ENCODE peak calls at places on chromosomes 2 and 18, in ten cellular contexts. One of them, this sample, is unnamed.

GRCh38 chr2:204948822-204949221 is 403.5 kb downstream of the PARD3B start:
- DNase-seq in A549: no peak
- DNase-seq in upper lobe of left lung: no peak
- DNase-seq in body of pancreas: no peak
- DNase-seq in ovary: no peak
- DNase-seq in endothelial cell of umbilical vein: no peak
- DNase-seq in HepG2: no peak
- DNase-seq in H1: no peak
- DNase-seq in gastrocnemius medialis: no peak
- DNase-seq in right lobe of liver: no peak
- DNase-seq in this sample: no peak

GRCh38 chr2:161570424-161571050 is 53.7 kb upstream of the SLC4A10 start:
- DNase-seq in A549: no peak
- DNase-seq in upper lobe of left lung: no peak
- DNase-seq in body of pancreas: no peak
- DNase-seq in ovary: no peak
- DNase-seq in endothelial cell of umbilical vein: no peak
- DNase-seq in HepG2: peak
- DNase-seq in H1: no peak
- DNase-seq in gastrocnemius medialis: no peak
- DNase-seq in right lobe of liver: no peak
- DNase-seq in this sample: no peak

GRCh38 chr2:236656166-236656565 is 86.5 kb downstream of the ACKR3 start:
- DNase-seq in A549: no peak
- DNase-seq in upper lobe of left lung: no peak
- DNase-seq in body of pancreas: no peak
- DNase-seq in ovary: no peak
- DNase-seq in endothelial cell of umbilical vein: no peak
- DNase-seq in HepG2: no peak
- DNase-seq in H1: peak
- DNase-seq in gastrocnemius medialis: no peak
- DNase-seq in right lobe of liver: no peak
- DNase-seq in this sample: no peak

GRCh38 chr2:120820885-120821279 is 85.2 kb downstream of the GLI2 start:
- DNase-seq in A549: no peak
- DNase-seq in upper lobe of left lung: no peak
- DNase-seq in body of pancreas: no peak
- DNase-seq in ovary: peak
- DNase-seq in endothelial cell of umbilical vein: no peak
- DNase-seq in HepG2: no peak
- DNase-seq in H1: no peak
- DNase-seq in gastrocnemius medialis: no peak
- DNase-seq in right lobe of liver: no peak
- DNase-seq in this sample: no peak

GRCh38 chr2:239695106-239695727 is 294.4 kb upstream of the HDAC4 start:
- DNase-seq in A549: no peak
- DNase-seq in upper lobe of left lung: no peak
- DNase-seq in body of pancreas: no peak
- DNase-seq in ovary: no peak
- DNase-seq in endothelial cell of umbilical vein: no peak
- DNase-seq in HepG2: no peak
- DNase-seq in H1: no peak
- DNase-seq in gastrocnemius medialis: no peak
- DNase-seq in right lobe of liver: no peak
- DNase-seq in this sample: no peak

GRCh38 chr18:22439447-22439846 is 21.7 kb upstream of the CTAGE1 start:
- DNase-seq in A549: no peak
- DNase-seq in upper lobe of left lung: no peak
- DNase-seq in body of pancreas: no peak
- DNase-seq in ovary: no peak
- DNase-seq in endothelial cell of umbilical vein: no peak
- DNase-seq in HepG2: no peak
- DNase-seq in H1: no peak
- DNase-seq in gastrocnemius medialis: no peak
- DNase-seq in right lobe of liver: no peak
- DNase-seq in this sample: no peak

GRCh38 chr2:239225921-239226561 is 174.8 kb downstream of the HDAC4 start:
- DNase-seq in A549: no peak
- DNase-seq in upper lobe of left lung: no peak
- DNase-seq in body of pancreas: no peak
- DNase-seq in ovary: no peak
- DNase-seq in endothelial cell of umbilical vein: no peak
- DNase-seq in HepG2: no peak
- DNase-seq in H1: no peak
- DNase-seq in gastrocnemius medialis: no peak
- DNase-seq in right lobe of liver: no peak
- DNase-seq in this sample: no peak

GRCh38 chr2:230661072-230661957 is 51.3 kb upstream of the CAB39 start:
- DNase-seq in A549: no peak
- DNase-seq in upper lobe of left lung: no peak
- DNase-seq in body of pancreas: no peak
- DNase-seq in ovary: no peak
- DNase-seq in endothelial cell of umbilical vein: no peak
- DNase-seq in HepG2: no peak
- DNase-seq in H1: no peak
- DNase-seq in gastrocnemius medialis: no peak
- DNase-seq in right lobe of liver: no peak
- DNase-seq in this sample: no peak

GRCh38 chr2:196105956-196106355 is 37.3 kb upstream of the DNAH7 start:
- DNase-seq in A549: no peak
- DNase-seq in upper lobe of left lung: no peak
- DNase-seq in body of pancreas: no peak
- DNase-seq in ovary: no peak
- DNase-seq in endothelial cell of umbilical vein: peak
- DNase-seq in HepG2: no peak
- DNase-seq in H1: no peak
- DNase-seq in gastrocnemius medialis: no peak
- DNase-seq in right lobe of liver: no peak
- DNase-seq in this sample: no peak

GRCh38 chr18:50560681-50561629 is 1.1 kb downstream of the MAPK4 start:
- DNase-seq in A549: no peak
- DNase-seq in upper lobe of left lung: peak
- DNase-seq in body of pancreas: peak
- DNase-seq in ovary: no peak
- DNase-seq in endothelial cell of umbilical vein: no peak
- DNase-seq in HepG2: no peak
- DNase-seq in H1: peak
- DNase-seq in gastrocnemius medialis: peak
- DNase-seq in right lobe of liver: peak
- DNase-seq in this sample: no peak

GRCh38 chr18:37674570-37674969 is 109.0 kb upstream of the CELF4 start:
- DNase-seq in A549: no peak
- DNase-seq in upper lobe of left lung: no peak
- DNase-seq in body of pancreas: no peak
- DNase-seq in ovary: no peak
- DNase-seq in endothelial cell of umbilical vein: no peak
- DNase-seq in HepG2: no peak
- DNase-seq in H1: no peak
- DNase-seq in gastrocnemius medialis: no peak
- DNase-seq in right lobe of liver: no peak
- DNase-seq in this sample: no peak

GRCh38 chr18:59884331-59884730 is 15.5 kb upstream of the PMAIP1 start:
- DNase-seq in A549: no peak
- DNase-seq in upper lobe of left lung: no peak
- DNase-seq in body of pancreas: no peak
- DNase-seq in ovary: no peak
- DNase-seq in endothelial cell of umbilical vein: no peak
- DNase-seq in HepG2: no peak
- DNase-seq in H1: no peak
- DNase-seq in gastrocnemius medialis: no peak
- DNase-seq in right lobe of liver: no peak
- DNase-seq in this sample: no peak

GRCh38 chr18:59881728-59882685 is 17.8 kb upstream of the PMAIP1 start:
- DNase-seq in A549: no peak
- DNase-seq in upper lobe of left lung: no peak
- DNase-seq in body of pancreas: no peak
- DNase-seq in ovary: no peak
- DNase-seq in endothelial cell of umbilical vein: peak
- DNase-seq in HepG2: peak
- DNase-seq in H1: peak
- DNase-seq in gastrocnemius medialis: no peak
- DNase-seq in right lobe of liver: no peak
- DNase-seq in this sample: no peak

GRCh38 chr18:59885579-59886163 is 14.1 kb upstream of the PMAIP1 start:
- DNase-seq in A549: no peak
- DNase-seq in upper lobe of left lung: no peak
- DNase-seq in body of pancreas: no peak
- DNase-seq in ovary: no peak
- DNase-seq in endothelial cell of umbilical vein: peak
- DNase-seq in HepG2: no peak
- DNase-seq in H1: no peak
- DNase-seq in gastrocnemius medialis: no peak
- DNase-seq in right lobe of liver: no peak
- DNase-seq in this sample: no peak
- TF ChIP-seq POLR2A in A549: no peak
- TF ChIP-seq POLR2A in upper lobe of left lung: no peak
- TF ChIP-seq POLR2A in body of pancreas: no peak
- TF ChIP-seq POLR2A in ovary: no peak
- TF ChIP-seq POLR2A in endothelial cell of umbilical vein: no peak
- TF ChIP-seq POLR2A in HepG2: no peak
- TF ChIP-seq POLR2A in H1: no peak
- TF ChIP-seq POLR2A in gastrocnemius medialis: no peak
- TF ChIP-seq POLR2A in right lobe of liver: no peak
- TF ChIP-seq POLR2A in this sample: no peak

GRCh38 chr2:233566141-233566956 is at the start of gene USP40:
- DNase-seq in A549: peak
- DNase-seq in upper lobe of left lung: peak
- DNase-seq in body of pancreas: peak
- DNase-seq in ovary: peak
- DNase-seq in endothelial cell of umbilical vein: peak
- DNase-seq in HepG2: peak
- DNase-seq in H1: peak
- DNase-seq in gastrocnemius medialis: peak
- DNase-seq in right lobe of liver: peak
- DNase-seq in this sample: peak
- TF ChIP-seq CTCF in A549: no peak
- TF ChIP-seq CTCF in upper lobe of left lung: no peak
- TF ChIP-seq CTCF in body of pancreas: peak
- TF ChIP-seq CTCF in ovary: no peak
- TF ChIP-seq CTCF in endothelial cell of umbilical vein: no peak
- TF ChIP-seq CTCF in HepG2: peak
- TF ChIP-seq CTCF in H1: no peak
- TF ChIP-seq CTCF in gastrocnemius medialis: no peak
- TF ChIP-seq CTCF in right lobe of liver: no peak
- TF ChIP-seq CTCF in this sample: no peak

DNA sequence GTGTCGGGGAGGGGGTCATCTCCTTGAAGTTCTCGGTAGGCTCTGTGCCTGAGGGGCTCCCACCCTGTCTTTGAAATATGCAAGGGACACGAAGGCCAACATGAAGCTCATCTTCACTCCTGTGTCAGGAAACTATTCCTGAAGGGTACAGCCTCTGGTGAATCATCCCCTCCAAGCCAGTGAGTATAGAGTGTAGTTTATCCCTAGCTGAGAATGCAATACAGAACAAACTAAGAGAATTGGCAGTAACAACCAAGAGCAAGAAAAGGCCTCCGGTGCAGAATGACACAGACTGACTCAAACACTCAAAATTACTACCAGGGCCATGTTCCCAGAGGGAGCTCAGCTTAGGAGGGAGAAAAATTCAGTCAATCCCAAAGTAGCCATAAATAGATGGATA is 413.3 kb downstream of the BCL11A start:
- DNase-seq in A549: no peak
- DNase-seq in upper lobe of left lung: no peak
- DNase-seq in body of pancreas: no peak
- DNase-seq in ovary: no peak
- DNase-seq in endothelial cell of umbilical vein: no peak
- DNase-seq in HepG2: no peak
- DNase-seq in H1: no peak
- DNase-seq in gastrocnemius medialis: no peak
- DNase-seq in right lobe of liver: no peak
- DNase-seq in this sample: no peak
- H3K4me3 ChIP-seq in A549: no peak
- H3K4me3 ChIP-seq in upper lobe of left lung: no peak
- H3K4me3 ChIP-seq in body of pancreas: no peak
- H3K4me3 ChIP-seq in ovary: no peak
- H3K4me3 ChIP-seq in endothelial cell of umbilical vein: no peak
- H3K4me3 ChIP-seq in HepG2: no peak
- H3K4me3 ChIP-seq in H1: no peak
- H3K4me3 ChIP-seq in gastrocnemius medialis: no peak
- H3K4me3 ChIP-seq in right lobe of liver: no peak
- H3K4me3 ChIP-seq in this sample: no peak

GRCh38 chr2:28437918-28438317 is 45.3 kb downstream of the FOSL2 start:
- DNase-seq in A549: no peak
- DNase-seq in upper lobe of left lung: no peak
- DNase-seq in body of pancreas: no peak
- DNase-seq in ovary: no peak
- DNase-seq in endothelial cell of umbilical vein: no peak
- DNase-seq in HepG2: peak
- DNase-seq in H1: no peak
- DNase-seq in gastrocnemius medialis: no peak
- DNase-seq in right lobe of liver: no peak
- DNase-seq in this sample: no peak

GRCh38 chr2:28437142-28437835 is 44.6 kb downstream of the FOSL2 start:
- DNase-seq in A549: no peak
- DNase-seq in upper lobe of left lung: peak
- DNase-seq in body of pancreas: no peak
- DNase-seq in ovary: no peak
- DNase-seq in endothelial cell of umbilical vein: no peak
- DNase-seq in HepG2: no peak
- DNase-seq in H1: no peak
- DNase-seq in gastrocnemius medialis: no peak
- DNase-seq in right lobe of liver: no peak
- DNase-seq in this sample: no peak

GRCh38 chr2:28435796-28436425 is 43.3 kb downstream of the FOSL2 start:
- DNase-seq in A549: peak
- DNase-seq in upper lobe of left lung: no peak
- DNase-seq in body of pancreas: no peak
- DNase-seq in ovary: no peak
- DNase-seq in endothelial cell of umbilical vein: no peak
- DNase-seq in HepG2: no peak
- DNase-seq in H1: no peak
- DNase-seq in gastrocnemius medialis: no peak
- DNase-seq in right lobe of liver: no peak
- DNase-seq in this sample: no peak

GRCh38 chr2:28434600-28434989 is 41.9 kb downstream of the FOSL2 start:
- DNase-seq in A549: no peak
- DNase-seq in upper lobe of left lung: no peak
- DNase-seq in body of pancreas: no peak
- DNase-seq in ovary: no peak
- DNase-seq in endothelial cell of umbilical vein: no peak
- DNase-seq in HepG2: peak
- DNase-seq in H1: no peak
- DNase-seq in gastrocnemius medialis: no peak
- DNase-seq in right lobe of liver: peak
- DNase-seq in this sample: no peak

DNA sequence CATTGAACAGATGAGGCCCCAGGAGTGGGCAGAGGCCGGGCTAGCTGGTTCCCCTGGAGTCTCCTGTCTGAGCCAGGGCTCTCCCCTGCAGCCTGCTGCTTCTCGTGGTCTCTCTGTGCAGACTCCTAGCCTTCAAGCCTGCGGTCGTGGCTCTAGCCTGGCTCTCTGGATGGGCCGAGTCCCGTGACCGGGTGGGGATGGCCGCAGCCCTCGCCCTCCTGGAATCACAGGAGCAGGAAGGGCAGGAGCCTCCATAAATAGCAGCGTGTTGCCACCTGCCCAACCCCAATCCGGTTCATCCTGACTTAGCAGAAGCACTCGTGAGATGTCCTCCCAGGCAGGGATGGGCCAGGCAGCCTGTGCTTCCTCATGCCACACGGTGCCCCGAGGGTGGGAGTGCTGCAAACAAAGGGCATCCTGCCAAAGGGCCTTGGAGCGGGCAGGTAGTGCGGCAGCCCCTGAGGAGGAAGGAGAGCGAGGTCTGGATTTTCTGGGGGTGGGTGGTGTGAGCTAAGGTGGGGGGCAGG is 43.9 kb downstream of the FOSL2 start:
- DNase-seq in A549: no peak
- DNase-seq in upper lobe of left lung: no peak
- DNase-seq in body of pancreas: no peak
- DNase-seq in ovary: no peak
- DNase-seq in endothelial cell of umbilical vein: no peak
- DNase-seq in HepG2: no peak
- DNase-seq in H1: no peak
- DNase-seq in gastrocnemius medialis: no peak
- DNase-seq in right lobe of liver: no peak
- DNase-seq in this sample: peak
- TF ChIP-seq POLR2A in A549: no peak
- TF ChIP-seq POLR2A in upper lobe of left lung: no peak
- TF ChIP-seq POLR2A in body of pancreas: no peak
- TF ChIP-seq POLR2A in ovary: no peak
- TF ChIP-seq POLR2A in endothelial cell of umbilical vein: no peak
- TF ChIP-seq POLR2A in HepG2: no peak
- TF ChIP-seq POLR2A in H1: no peak
- TF ChIP-seq POLR2A in gastrocnemius medialis: no peak
- TF ChIP-seq POLR2A in right lobe of liver: no peak
- TF ChIP-seq POLR2A in this sample: no peak

This sample was measured in lower leg skin.